ENCODE peak calls at places on chromosomes 1 and 21, in nine cellular contexts. L is HFF-Myc, B is pancreas, Z is AG10803, Y is fibroblast of mammary gland, S is osteoblast, H is body of pancreas, C is cardiac muscle cell, F is tibial nerve. G is an unnamed sample.

GRCh38 chr1:8382051-8382505 is 64.2 kb downstream of the SLC45A1 start:
- DNase-seq in L (no peak), B (no peak), Z (no peak), Y (no peak), S (peak; percentile 42), H (no peak), C (peak; percentile 68), F (no peak), G (peak; percentile 78)

GRCh38 chr1:234862944-234863515 is 253.1 kb upstream of the IRF2BP2 start:
- DNase-seq in L (peak; percentile 41), B (peak; percentile 73), Z (peak; percentile 84), Y (peak; percentile 72), S (peak; percentile 63), H (peak; percentile 47), C (no peak), F (peak; percentile 59), G (peak; percentile 68)

GRCh38 chr1:30657131-30658013 is 66.0 kb downstream of the MATN1 start:
- DNase-seq in L (no peak), B (no peak), Z (no peak), Y (no peak), S (no peak), H (no peak), C (no peak), F (no peak), G (no peak)

GRCh38 chr1:90727917-90728655 is 11.0 kb upstream of the BARHL2 start:
- DNase-seq in L (no peak), B (no peak), Z (no peak), Y (no peak), S (no peak), H (no peak), C (no peak), F (no peak), G (no peak)

GRCh38 chr1:151199860-151200581 is 1.7 kb downstream of the PIP5K1A start:
- DNase-seq in L (peak; percentile 66), B (no peak), Z (peak; percentile 95), Y (peak; percentile 89), S (peak; percentile 91), H (no peak), C (peak; percentile 10), F (no peak), G (peak; percentile 79)

GRCh38 chr1:236129315-236129714 is 13.0 kb upstream of the GPR137B start:
- DNase-seq in L (no peak), B (no peak), Z (no peak), Y (no peak), S (peak; percentile 25), H (no peak), C (no peak), F (no peak), G (no peak)

GRCh38 chr1:21843208-21843607 is 31.1 kb downstream of the LDLRAD2 start:
- DNase-seq in L (no peak), B (no peak), Z (no peak), Y (no peak), S (no peak), H (no peak), C (no peak), F (no peak), G (no peak)

GRCh38 chr1:113751114-113751513 is 8.2 kb downstream of the PHTF1 start:
- DNase-seq in L (no peak), B (no peak), Z (no peak), Y (no peak), S (no peak), H (no peak), C (no peak), F (no peak), G (no peak)

GRCh38 chr1:5847013-5847654 is 145.1 kb downstream of the NPHP4 start:
- DNase-seq in L (no peak), B (no peak), Z (peak; percentile 13), Y (peak; percentile 12), S (peak; percentile 92), H (no peak), C (peak; percentile 87), F (no peak), G (peak; percentile 3)

GRCh38 chr1:180141381-180141934 is 13.2 kb upstream of the QSOX1 start:
- DNase-seq in L (no peak), B (no peak), Z (no peak), Y (no peak), S (no peak), H (no peak), C (no peak), F (no peak), G (no peak)

GRCh38 chr1:196393742-196394141 is 214.5 kb downstream of the KCNT2 start:
- DNase-seq in L (no peak), B (no peak), Z (peak; percentile 68), Y (peak; percentile 79), S (no peak), H (no peak), C (no peak), F (peak; percentile 35), G (peak; percentile 72)

GRCh38 chr21:32422064-32422463 is 9.6 kb downstream of the EVA1C start:
- DNase-seq in L (no peak), B (no peak), Z (no peak), Y (no peak), S (no peak), H (no peak), C (no peak), F (no peak), G (no peak)

GRCh38 chr1:12177999-12178441 is 11.2 kb downstream of the TNFRSF1B start:
- DNase-seq in L (no peak), B (no peak), Z (peak; percentile 88), Y (peak; percentile 92), S (peak; percentile 92), H (peak; percentile 45), C (no peak), F (no peak), G (peak; percentile 73)

GRCh38 chr1:12177156-12177998 is 10.6 kb downstream of the TNFRSF1B start:
- DNase-seq in L (no peak), B (no peak), Z (no peak), Y (no peak), S (peak; percentile 79), H (no peak), C (no peak), F (no peak), G (no peak)

GRCh38 chr1:12179638-12180121 is 12.9 kb downstream of the TNFRSF1B start:
- DNase-seq in L (no peak), B (no peak), Z (no peak), Y (no peak), S (no peak), H (no peak), C (no peak), F (no peak), G (no peak)

GRCh38 chr1:12179111-12179519 is 12.3 kb downstream of the TNFRSF1B start:
- DNase-seq in L (no peak), B (no peak), Z (peak; percentile 76), Y (no peak), S (peak; percentile 98), H (no peak), C (no peak), F (no peak), G (peak; percentile 75)

GRCh38 chr1:12178511-12178910 is 11.7 kb downstream of the TNFRSF1B start:
- DNase-seq in L (no peak), B (no peak), Z (no peak), Y (no peak), S (no peak), H (no peak), C (no peak), F (no peak), G (no peak)
- H3K4me3 ChIP-seq in L (no peak overlapping the region), B (no peak overlapping the region), Z (no peak overlapping the region), Y (no peak overlapping the region), S (no peak overlapping the region), H (no peak overlapping the region), C (no peak overlapping the region), F (no peak overlapping the region), G (no peak overlapping the region)

GRCh38 chr1:58781541-58782307 is 2.1 kb downstream of the JUN start:
- DNase-seq in L (no peak), B (peak; percentile 82), Z (peak; percentile 69), Y (peak; percentile 67), S (peak; percentile 76), H (peak; percentile 72), C (peak; percentile 80), F (peak; percentile 50), G (peak; percentile 72)

GRCh38 chr1:58780586-58781452 is 3.0 kb downstream of the JUN start:
- DNase-seq in L (no peak), B (no peak), Z (peak; percentile 34), Y (no peak), S (no peak), H (peak; percentile 45), C (no peak), F (no peak), G (peak; percentile 39)

GRCh38 chr1:58783993-58784757 is at the start of gene JUN:
- DNase-seq in L (peak; percentile 99), B (peak; percentile 99), Z (peak; percentile 100), Y (peak; percentile 99), S (peak; percentile 99), H (peak; percentile 99), C (peak; percentile 100), F (peak; percentile 99), G (peak; percentile 100)

GRCh38 chr1:58783090-58783992 is 506 bp downstream of the JUN start:
- DNase-seq in L (no peak), B (peak; percentile 91), Z (peak; percentile 59), Y (peak; percentile 34), S (peak; percentile 73), H (peak; percentile 68), C (peak; percentile 79), F (peak; percentile 37), G (peak; percentile 70)

GRCh38 chr1:58782308-58783089 is 1.3 kb downstream of the JUN start:
- DNase-seq in L (no peak), B (peak; percentile 88), Z (peak; percentile 48), Y (no peak), S (peak; percentile 72), H (peak; percentile 68), C (peak; percentile 74), F (peak; percentile 23), G (no peak)
- TF ChIP-seq CTCF in L (no peak), B (no peak), Z (no peak), Y (no peak), S (no peak), H (no peak), C (peak; percentile 26), F (no peak), G (peak; percentile 10)

GRCh38 chr21:35041122-35041521 is 8.0 kb downstream of the RUNX1 start:
- DNase-seq in L (no peak), B (no peak), Z (no peak), Y (no peak), S (no peak), H (no peak), C (no peak), F (no peak), G (no peak)
- H3K4me3 ChIP-seq in L (no peak overlapping the region), B (no peak overlapping the region), Z (no peak overlapping the region), Y (no peak overlapping the region), S (no peak overlapping the region), H (no peak overlapping the region), C (no peak overlapping the region), F (no peak overlapping the region), G (no peak overlapping the region)

GRCh38 chr1:46749403-46749802 is 30.5 kb upstream of the EFCAB14 start:
- DNase-seq in L (no peak), B (no peak), Z (no peak), Y (no peak), S (no peak), H (no peak), C (no peak), F (no peak), G (no peak)

GRCh38 chr1:46742069-46742468 is 23.2 kb upstream of the EFCAB14 start:
- DNase-seq in L (no peak), B (no peak), Z (no peak), Y (no peak), S (no peak), H (no peak), C (no peak), F (no peak), G (no peak)

GRCh38 chr1:46749921-46750404 is 31.0 kb upstream of the EFCAB14 start:
- DNase-seq in L (no peak), B (no peak), Z (no peak), Y (no peak), S (no peak), H (no peak), C (no peak), F (peak; percentile 59), G (no peak)

GRCh38 chr1:46747683-46748288 is 28.9 kb upstream of the EFCAB14 start:
- DNase-seq in L (peak; percentile 20), B (no peak), Z (peak; percentile 44), Y (peak; percentile 49), S (peak; percentile 93), H (peak; percentile 32), C (peak; percentile 67), F (no peak), G (peak; percentile 32)
- TF ChIP-seq CTCF in L (peak; percentile 68), B (peak; percentile 37), Z (peak; percentile 65), Y (peak; percentile 65), S (peak; percentile 60), H (peak; percentile 48), C (peak; percentile 80), F (peak; percentile 60), G (peak; percentile 73)